ENCODE peak calls at places on chromosomes 1 and 21, in ten cellular contexts. Z is AG04449, S is mucosa of descending colon, R is AG10803, A is endothelial cell, Q is A549, P is transverse colon, L is cardiac fibroblast, B is fibroblast of lung, O is foreskin fibroblast. K is an unnamed sample.
A peak's percentile ranks its signal among the peaks of the same experiment; 100 is the strongest.

GRCh38 chr21:33644383-33645074 is 2.2 kb downstream of the ITSN1 start:
- DNase-seq in Z (no peak), S (no peak), R (peak; percentile 82), A (no peak), Q (no peak), P (no peak), L (peak; percentile 90), B (peak; percentile 78), O (peak; percentile 62), K (no peak)

GRCh38 chr21:43369596-43370090 is 57.3 kb downstream of the SIK1 start:
- DNase-seq in Z (no peak), S (no peak), R (no peak), A (no peak), Q (no peak), P (no peak), L (no peak), B (no peak), O (no peak), K (no peak)

GRCh38 chr1:45321444-45321843 is 5.3 kb upstream of the HPDL start:
- DNase-seq in Z (no peak), S (no peak), R (no peak), A (no peak), Q (no peak), P (no peak), L (no peak), B (no peak), O (no peak), K (no peak)

GRCh38 chr1:202233824-202234223 is 40.2 kb downstream of the LGR6 start:
- DNase-seq in Z (no peak), S (no peak), R (no peak), A (no peak), Q (no peak), P (no peak), L (no peak), B (no peak), O (no peak), K (no peak)

GRCh38 chr1:204107892-204108291 is 35.0 kb downstream of the SOX13 start:
- DNase-seq in Z (no peak), S (no peak), R (no peak), A (no peak), Q (no peak), P (no peak), L (no peak), B (no peak), O (no peak), K (no peak)

GRCh38 chr1:89957063-89957462 is 37.8 kb upstream of the ZNF326 start:
- DNase-seq in Z (no peak), S (no peak), R (no peak), A (no peak), Q (no peak), P (no peak), L (no peak), B (no peak), O (no peak), K (no peak)

GRCh38 chr1:204363335-204364114 is 3.8 kb upstream of the PLEKHA6 start:
- DNase-seq in Z (no peak), S (peak; percentile 87), R (peak; percentile 61), A (peak; percentile 68), Q (peak; percentile 44), P (peak; percentile 75), L (peak; percentile 80), B (peak; percentile 78), O (peak; percentile 52), K (peak; percentile 51)

GRCh38 chr1:63214553-63214952 is 107.8 kb upstream of the FOXD3 start:
- DNase-seq in Z (no peak), S (no peak), R (no peak), A (no peak), Q (no peak), P (no peak), L (no peak), B (no peak), O (no peak), K (no peak)

GRCh38 chr21:38769253-38769780 is 36.4 kb upstream of the ETS2 start:
- DNase-seq in Z (peak; percentile 60), S (no peak), R (peak; percentile 33), A (no peak), Q (no peak), P (no peak), L (peak; percentile 38), B (peak; percentile 84), O (no peak), K (no peak)

GRCh38 chr1:182968151-182968741 is 15.3 kb upstream of the SHCBP1L start:
- DNase-seq in Z (no peak), S (no peak), R (no peak), A (no peak), Q (no peak), P (no peak), L (peak; percentile 14), B (no peak), O (no peak), K (no peak)

GRCh38 chr1:171841050-171841910 is at the start of gene DNM3:
- DNase-seq in Z (no peak), S (peak; percentile 82), R (peak; percentile 84), A (peak; percentile 92), Q (peak; percentile 74), P (peak; percentile 81), L (peak; percentile 88), B (peak; percentile 93), O (peak; percentile 91), K (peak; percentile 54)

GRCh38 chr1:30169269-30169668 is 554.1 kb downstream of the MATN1 start:
- DNase-seq in Z (no peak), S (no peak), R (no peak), A (no peak), Q (no peak), P (no peak), L (no peak), B (no peak), O (no peak), K (no peak)

DNA sequence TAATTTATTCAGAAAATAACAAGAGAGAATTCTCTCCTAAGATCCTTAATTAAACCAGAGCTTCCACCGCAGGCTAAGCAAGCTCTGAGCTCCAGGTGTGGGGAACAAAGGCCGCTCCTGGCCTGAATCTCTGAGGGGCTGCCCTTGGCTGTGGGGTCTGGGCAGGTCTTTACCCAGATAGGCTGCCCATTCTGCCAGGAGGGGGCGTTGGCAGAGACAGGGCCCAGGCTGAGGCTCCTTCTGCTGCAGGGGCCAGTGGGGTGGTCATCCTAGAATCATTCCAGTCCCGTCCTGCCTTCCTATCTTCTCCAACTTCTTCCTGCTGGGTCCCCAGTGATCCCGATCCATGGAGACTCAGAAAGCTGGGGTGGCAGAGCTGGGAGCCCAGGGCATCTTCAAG is 82.9 kb upstream of the POU3F1 start:
- DNase-seq in Z (no peak), S (no peak), R (no peak), A (no peak), Q (no peak), P (no peak), L (no peak), B (no peak), O (no peak), K (no peak)
- TF ChIP-seq CTCF in Z (no peak), S (no peak), R (no peak), A (no peak), Q (no peak), P (no peak), L (no peak), B (no peak), O (no peak), K (no peak)

DNA sequence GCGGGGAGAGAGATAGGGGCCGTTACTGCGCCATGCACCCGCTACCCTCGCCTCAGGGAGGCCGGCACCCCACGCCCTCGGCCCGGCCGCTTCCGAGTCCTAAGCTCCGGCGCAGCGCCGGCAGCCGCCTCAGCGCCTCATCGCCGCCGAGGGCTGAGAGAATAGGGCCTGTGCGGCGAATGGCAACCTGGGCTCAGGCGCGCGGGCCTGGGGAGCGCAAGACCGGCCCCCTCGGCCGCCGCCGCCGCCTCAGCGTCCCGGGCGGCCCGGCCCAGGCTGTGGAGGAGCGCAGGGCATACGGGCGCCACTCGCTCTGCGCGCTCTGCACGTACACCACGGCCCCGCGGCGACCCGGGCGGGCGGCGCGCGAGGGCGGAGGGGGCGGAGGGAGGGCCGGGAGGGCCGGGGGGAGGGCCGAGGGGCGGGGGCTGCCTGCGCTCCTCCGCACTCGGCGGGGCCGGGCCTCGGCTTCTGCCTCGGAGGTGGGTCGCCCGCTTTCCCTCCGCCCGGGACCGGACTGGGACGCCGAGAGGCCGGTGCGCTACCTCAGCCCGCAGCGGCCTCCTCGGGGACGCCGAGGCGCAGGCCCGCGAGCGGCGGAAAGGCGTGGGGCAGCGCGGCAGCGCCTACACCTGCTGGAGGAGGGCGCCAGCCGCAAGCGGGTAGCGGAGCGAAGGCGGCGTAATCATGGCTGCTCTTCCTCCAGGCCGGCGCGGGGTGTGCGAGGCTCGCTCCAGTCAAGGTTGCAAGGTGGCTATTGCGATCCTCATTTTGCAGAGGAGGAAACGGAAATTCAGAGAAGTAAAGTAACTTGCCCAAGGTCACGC is at the start of gene EGLN1:
- DNase-seq in Z (no peak), S (peak; percentile 92), R (peak; percentile 81), A (peak; percentile 81), Q (peak; percentile 51), P (peak; percentile 89), L (peak; percentile 91), B (peak; percentile 89), O (peak; percentile 79), K (peak; percentile 51)
- TF ChIP-seq CTCF in Z (peak; percentile 36), S (no peak), R (peak; percentile 26), A (no peak), Q (peak; percentile 20), P (peak; percentile 45), L (no peak), B (peak; percentile 20), O (peak; percentile 17), K (peak; percentile 29)

GRCh38 chr1:101188311-101188710 is 48.5 kb upstream of the S1PR1 start:
- DNase-seq in Z (no peak), S (no peak), R (peak; percentile 66), A (no peak), Q (no peak), P (no peak), L (no peak), B (peak; percentile 35), O (no peak), K (no peak)
- TF ChIP-seq CTCF in Z (no peak), S (no peak), R (no peak), A (no peak), Q (no peak), P (no peak), L (no peak), B (no peak), O (no peak), K (no peak)

GRCh38 chr1:174049514-174049913 is 27.4 kb upstream of the RC3H1 start:
- DNase-seq in Z (no peak), S (no peak), R (peak; percentile 8), A (no peak), Q (no peak), P (no peak), L (no peak), B (no peak), O (no peak), K (no peak)

GRCh38 chr1:174051956-174052355 is 29.8 kb upstream of the RC3H1 start:
- DNase-seq in Z (no peak), S (no peak), R (peak; percentile 23), A (no peak), Q (no peak), P (no peak), L (peak; percentile 48), B (peak; percentile 14), O (no peak), K (no peak)

GRCh38 chr1:174053826-174054225 is 31.7 kb upstream of the RC3H1 start:
- DNase-seq in Z (no peak), S (no peak), R (no peak), A (no peak), Q (no peak), P (no peak), L (no peak), B (no peak), O (no peak), K (no peak)

DNA sequence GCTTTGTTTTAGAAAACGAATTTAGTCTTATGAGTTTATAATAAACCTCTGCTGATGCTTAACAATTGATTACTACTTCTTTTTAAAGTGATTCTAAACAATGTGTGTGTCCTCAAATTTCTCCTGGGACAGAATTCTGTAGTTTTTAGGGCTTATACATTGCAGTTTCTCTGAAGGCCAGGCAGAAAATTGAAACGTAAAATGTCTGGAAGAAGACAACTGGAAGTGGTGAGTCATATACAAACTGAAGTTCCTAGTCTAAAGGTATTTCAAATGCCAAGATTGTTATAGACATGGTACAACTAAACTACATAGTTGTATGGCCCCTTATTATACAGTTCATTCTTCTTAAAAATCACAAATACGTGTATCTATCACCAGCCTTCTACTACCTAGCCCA is 30.5 kb upstream of the RC3H1 start:
- DNase-seq in Z (no peak), S (no peak), R (no peak), A (no peak), Q (no peak), P (no peak), L (no peak), B (no peak), O (no peak), K (no peak)
- TF ChIP-seq CTCF in Z (no peak), S (no peak), R (no peak), A (no peak), Q (no peak), P (no peak), L (no peak), B (no peak), O (no peak), K (no peak)